ENCODE peak calls at places on chromosomes 13 and 19, in eight cellular contexts. F is astrocyte, G is colonic mucosa, V is left ventricle myocardium inferior, R is cardiac muscle cell, C is AG04450, A is tibial artery, Z is Peyer's patch. Y is an unnamed sample.
A peak's percentile ranks its signal among the peaks of the same experiment; 100 is the strongest.

GRCh38 chr13:23622991-23623390 is 52.8 kb downstream of the TNFRSF19 start:
- DNase-seq in F (no peak), G (no peak), V (no peak), R (no peak), C (no peak), A (no peak), Z (no peak), Y (no peak)

GRCh38 chr13:73107970-73108369 is 49.2 kb downstream of the KLF5 start:
- DNase-seq in F (no peak), G (no peak), V (no peak), R (no peak), C (no peak), A (no peak), Z (no peak), Y (no peak)

GRCh38 chr19:40502647-40503046 is 35.8 kb downstream of the SPTBN4 start:
- DNase-seq in F (no peak), G (no peak), V (no peak), R (no peak), C (no peak), A (no peak), Z (peak; percentile 53), Y (no peak)

GRCh38 chr19:52898101-52898500 is 666 bp upstream of the ZNF320 start:
- DNase-seq in F (no peak), G (no peak), V (no peak), R (no peak), C (no peak), A (no peak), Z (no peak), Y (no peak)

GRCh38 chr19:38079926-38080380 is 144.1 kb downstream of the DPF1 start:
- DNase-seq in F (peak; percentile 96), G (no peak), V (no peak), R (no peak), C (peak; percentile 71), A (no peak), Z (no peak), Y (no peak)

GRCh38 chr13:51557875-51558604 is 26.2 kb upstream of the WDFY2 start:
- DNase-seq in F (peak; percentile 89), G (no peak), V (no peak), R (no peak), C (peak; percentile 43), A (no peak), Z (no peak), Y (no peak)

GRCh38 chr19:55277494-55277893 is 2.4 kb downstream of the HSPBP1 start:
- DNase-seq in F (no peak), G (no peak), V (no peak), R (no peak), C (no peak), A (no peak), Z (no peak), Y (no peak)

GRCh38 chr13:27007166-27007565 is 164.4 kb downstream of the USP12 start:
- DNase-seq in F (no peak), G (peak; percentile 17), V (no peak), R (no peak), C (no peak), A (no peak), Z (no peak), Y (no peak)

GRCh38 chr19:47658431-47659383 is 49.8 kb downstream of the BICRA start:
- DNase-seq in F (peak; percentile 91), G (peak; percentile 79), V (no peak), R (no peak), C (no peak), A (no peak), Z (peak; percentile 64), Y (no peak)

GRCh38 chr13:30441304-30441703 is 19.0 kb downstream of the UBE2L5 start:
- DNase-seq in F (peak; percentile 28), G (peak; percentile 7), V (no peak), R (no peak), C (no peak), A (no peak), Z (no peak), Y (no peak)

GRCh38 chr19:19110410-19111137 is 27.7 kb downstream of the TMEM161A start:
- DNase-seq in F (no peak), G (no peak), V (no peak), R (peak; percentile 67), C (no peak), A (no peak), Z (no peak), Y (no peak)

GRCh38 chr13:87094646-87095045 is 576.5 kb upstream of the SLITRK5 start:
- DNase-seq in F (no peak), G (no peak), V (no peak), R (peak; percentile 83), C (no peak), A (no peak), Z (no peak), Y (no peak)

GRCh38 chr13:24459234-24459633 is 53.3 kb downstream of the PARP4 start:
- DNase-seq in F (peak; percentile 43), G (no peak), V (no peak), R (no peak), C (peak; percentile 75), A (no peak), Z (no peak), Y (no peak)

GRCh38 chr13:80341771-80342271 is 895 bp upstream of the SPRY2 start:
- DNase-seq in F (peak; percentile 52), G (peak; percentile 67), V (peak; percentile 66), R (peak; percentile 80), C (no peak), A (peak; percentile 74), Z (peak; percentile 57), Y (no peak)

GRCh38 chr19:37997911-37998344 is 90.9 kb downstream of the SIPA1L3 start:
- DNase-seq in F (peak; percentile 97), G (no peak), V (no peak), R (no peak), C (peak; percentile 72), A (no peak), Z (no peak), Y (no peak)

GRCh38 chr19:5138606-5139594 is 170.0 kb downstream of the KDM4B start:
- DNase-seq in F (peak; percentile 90), G (peak; percentile 54), V (no peak), R (no peak), C (no peak), A (no peak), Z (peak; percentile 94), Y (peak; percentile 88)

DNA sequence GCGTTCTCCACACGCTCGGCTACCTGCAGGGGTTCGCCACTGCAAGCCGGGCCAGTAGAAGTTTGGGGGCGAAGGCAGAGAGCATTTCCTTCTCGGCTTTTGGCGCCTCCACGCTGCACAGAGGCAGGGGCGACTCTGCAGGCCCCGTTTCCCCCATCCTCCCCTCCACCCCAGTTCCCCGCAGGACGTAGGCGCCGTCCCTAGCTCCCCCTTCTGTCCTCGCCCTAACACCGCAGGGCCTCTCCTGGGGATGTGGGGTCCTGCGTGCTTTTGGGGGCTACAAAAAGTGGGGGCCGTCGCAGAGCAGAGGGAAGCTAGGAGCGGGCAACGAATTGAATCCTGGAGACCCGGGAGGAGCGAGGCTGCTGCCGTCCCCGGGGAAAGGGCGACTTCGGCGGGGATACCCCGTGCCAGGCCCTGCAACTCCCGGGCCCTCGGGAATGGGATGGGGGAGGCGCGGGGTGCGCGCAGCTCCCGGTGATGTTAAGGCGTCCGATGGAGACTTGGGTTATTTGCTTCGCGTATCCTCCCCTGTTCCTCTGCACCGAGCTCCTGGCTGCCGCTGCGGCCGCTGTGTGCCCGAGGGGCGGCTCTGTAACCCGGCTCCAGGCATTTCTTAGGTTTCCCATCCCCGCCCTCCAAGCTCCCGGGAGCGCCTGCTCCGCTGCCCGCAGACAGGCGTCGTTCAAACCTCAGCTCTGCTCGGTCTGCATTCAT is 255.9 kb upstream of the SOX21 start:
- DNase-seq in F (no peak), G (no peak), V (no peak), R (peak; percentile 71), C (no peak), A (no peak), Z (no peak), Y (no peak)
- TF ChIP-seq CTCF in F (no peak), G (no peak), V (no peak), R (no peak), C (peak; percentile 7), A (no peak), Z (no peak), Y (no peak)

GRCh38 chr19:35902870-35903475 is 644 bp downstream of the HCST start:
- DNase-seq in F (no peak), G (no peak), V (no peak), R (no peak), C (no peak), A (no peak), Z (no peak), Y (no peak)

GRCh38 chr19:35907377-35907745 is 734 bp downstream of the TYROBP start:
- DNase-seq in F (no peak), G (no peak), V (no peak), R (peak; percentile 64), C (no peak), A (no peak), Z (no peak), Y (no peak)

GRCh38 chr19:35903550-35904179 is 1.3 kb downstream of the HCST start:
- DNase-seq in F (peak; percentile 64), G (peak; percentile 76), V (peak; percentile 72), R (peak; percentile 65), C (no peak), A (peak; percentile 86), Z (peak; percentile 97), Y (peak; percentile 88)

GRCh38 chr19:35904312-35905068 is 2.2 kb downstream of the HCST start:
- DNase-seq in F (no peak), G (no peak), V (no peak), R (no peak), C (no peak), A (no peak), Z (no peak), Y (no peak)

GRCh38 chr19:35905178-35905727 is 2.8 kb downstream of the TYROBP start:
- DNase-seq in F (no peak), G (no peak), V (no peak), R (no peak), C (no peak), A (no peak), Z (no peak), Y (no peak)
- H3K27ac ChIP-seq in F (no peak overlapping the region), G (peak overlapping the region; percentile 38), V (peak overlapping the region; percentile 18), R (no peak overlapping the region), C (peak overlapping the region; percentile 61), A (no peak overlapping the region), Z (peak overlapping the region; percentile 4), Y (no peak overlapping the region)

GRCh38 chr19:9597027-9597426 is 12.7 kb upstream of the ZNF121 start:
- DNase-seq in F (peak; percentile 90), G (no peak), V (no peak), R (no peak), C (no peak), A (no peak), Z (no peak), Y (no peak)
- H3K4me3 ChIP-seq in F (no peak overlapping the region), G (no peak overlapping the region), V (no peak overlapping the region), R (no peak overlapping the region), C (no peak overlapping the region), A (no peak overlapping the region), Z (no peak overlapping the region), Y (no peak overlapping the region)

DNA sequence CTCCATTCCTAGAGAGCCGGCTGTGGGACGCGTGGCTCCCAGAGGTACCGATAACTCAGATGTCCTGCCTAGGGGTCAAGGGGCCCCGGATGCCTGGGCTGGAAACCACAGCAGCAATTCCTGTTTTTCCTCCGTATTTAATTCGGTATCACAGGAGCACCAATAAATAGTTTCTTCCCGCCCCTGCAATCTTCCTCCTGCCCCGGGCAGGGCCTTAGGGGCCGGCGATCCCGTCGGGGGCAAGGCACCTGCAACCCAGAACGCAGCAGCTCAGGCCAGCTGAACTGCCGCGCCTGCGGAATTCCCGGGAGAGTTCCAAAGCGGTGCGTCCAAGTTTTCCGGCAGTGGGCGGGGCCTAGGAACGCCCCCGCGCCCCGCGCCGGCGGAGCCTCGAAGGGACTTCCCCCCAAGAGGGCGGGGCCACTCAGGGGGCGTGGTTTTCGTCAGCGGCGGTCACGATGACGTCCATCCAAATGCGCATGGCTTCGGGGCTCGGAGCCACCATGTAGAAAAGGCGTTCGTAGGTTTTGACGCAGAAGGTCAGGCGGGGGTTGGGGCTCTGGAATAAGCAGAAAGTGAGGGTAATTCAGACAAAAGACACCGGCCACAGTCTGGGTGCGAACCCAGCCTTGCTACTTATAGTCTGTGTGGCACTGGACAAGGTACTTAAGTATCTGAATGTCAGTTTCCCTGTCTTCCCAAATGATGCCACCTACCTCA is 9.7 kb upstream of the LYPD3 start:
- DNase-seq in F (peak; percentile 83), G (peak; percentile 98), V (peak; percentile 95), R (peak; percentile 96), C (peak; percentile 88), A (peak; percentile 97), Z (peak; percentile 97), Y (peak; percentile 92)
- TF ChIP-seq CTCF in F (no peak), G (no peak), V (no peak), R (no peak), C (no peak), A (no peak), Z (no peak), Y (no peak)